ENCODE peak calls at places on chromosomes 11 and 22, in four cellular contexts. I is IMR-90, Z is K562, N is HepG2. T is an unnamed sample.

GRCh38 chr11:102172127-102172848 is 62.0 kb downstream of the YAP1 start:
- DNase-seq in I (peak; percentile 54), Z (no peak), N (no peak), T (no peak)

GRCh38 chr11:119218141-119218878 is 12.2 kb downstream of the CBL start:
- DNase-seq in I (peak; percentile 99), Z (peak; percentile 39), N (no peak), T (peak; percentile 70)

GRCh38 chr11:8631395-8632110 is 37.5 kb upstream of the STK33 start:
- DNase-seq in I (peak; percentile 93), Z (peak; percentile 17), N (no peak), T (no peak)

GRCh38 chr11:88402192-88402715 is 64.7 kb upstream of the CTSC start:
- DNase-seq in I (peak; percentile 90), Z (no peak), N (no peak), T (peak; percentile 9)

GRCh38 chr22:36911887-36912661 is 1.4 kb upstream of the CSF2RB start:
- DNase-seq in I (no peak), Z (no peak), N (no peak), T (no peak)

GRCh38 chr11:127470485-127470884 is 469.9 kb upstream of the KIRREL3 start:
- DNase-seq in I (no peak), Z (peak; percentile 0), N (no peak), T (no peak)

GRCh38 chr11:119790476-119790875 is 61.5 kb upstream of the NECTIN1 start:
- DNase-seq in I (no peak), Z (no peak), N (no peak), T (no peak)

GRCh38 chr11:3196161-3197043 is 22.2 kb downstream of the MRGPRG start:
- DNase-seq in I (no peak), Z (no peak), N (no peak), T (no peak)

GRCh38 chr22:45253039-45253641 is 12.4 kb upstream of the KIAA0930 start:
- DNase-seq in I (no peak), Z (no peak), N (no peak), T (no peak)

GRCh38 chr11:70204466-70204799 is 1.3 kb downstream of the FADD start:
- DNase-seq in I (no peak), Z (peak; percentile 68), N (no peak), T (no peak)

GRCh38 chr11:77184136-77184860 is 56.3 kb downstream of the MYO7A start:
- DNase-seq in I (no peak), Z (no peak), N (no peak), T (no peak)

GRCh38 chr22:48885919-48886305 is 941.8 kb downstream of the BRD1 start:
- DNase-seq in I (no peak), Z (no peak), N (no peak), T (no peak)

GRCh38 chr11:66956689-66957290 is 1.4 kb downstream of the PC start:
- DNase-seq in I (peak; percentile 97), Z (peak; percentile 23), N (peak; percentile 65), T (no peak)

GRCh38 chr22:44304354-44304753 is 8.4 kb downstream of the SHISAL1 start:
- DNase-seq in I (peak; percentile 47), Z (no peak), N (no peak), T (no peak)

GRCh38 chr11:9875402-9875801 is 211.5 kb downstream of the SWAP70 start:
- DNase-seq in I (no peak), Z (no peak), N (no peak), T (no peak)

GRCh38 chr11:12963789-12964536 is 45.2 kb upstream of the RASSF10 start:
- DNase-seq in I (peak; percentile 48), Z (peak; percentile 75), N (peak; percentile 60), T (peak; percentile 70)

GRCh38 chr11:2305862-2306823 is 4.3 kb downstream of the TSPAN32 start:
- DNase-seq in I (peak; percentile 85), Z (peak; percentile 27), N (no peak), T (no peak)

GRCh38 chr22:21714059-21714770 is 21.4 kb downstream of the YPEL1 start:
- DNase-seq in I (no peak), Z (peak; percentile 55), N (no peak), T (no peak)

GRCh38 chr22:46036558-46037408 is 59.8 kb upstream of the WNT7B start:
- DNase-seq in I (no peak), Z (peak; percentile 45), N (peak; percentile 65), T (peak; percentile 65)

DNA sequence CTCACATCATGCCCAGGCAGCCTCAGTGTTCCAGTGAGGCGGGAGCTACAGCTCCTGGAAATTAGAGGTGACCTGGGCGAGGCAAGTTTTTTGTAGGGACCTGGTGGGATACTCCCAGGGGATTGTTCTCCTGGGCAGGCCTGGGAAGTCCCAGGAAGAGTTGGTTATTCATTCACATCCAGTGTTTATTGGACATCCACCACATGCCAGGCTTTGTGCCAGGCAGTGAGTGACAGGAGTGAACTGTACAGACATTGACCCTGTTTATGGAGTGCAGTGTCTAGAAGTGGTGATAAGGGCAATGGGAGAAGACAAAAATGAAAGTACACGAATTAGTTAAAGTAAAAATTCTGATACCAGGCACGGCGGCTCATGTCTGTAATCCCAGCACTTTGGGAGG is 29.4 kb downstream of the YWHAH start:
- DNase-seq in I (no peak), Z (no peak), N (no peak), T (no peak)
- TF ChIP-seq MAZ in I (no peak), Z (no peak), N (no peak), T (no peak)

GRCh38 chr22:25759825-25760231 is 17.8 kb downstream of the MYO18B start:
- DNase-seq in I (peak; percentile 90), Z (peak; percentile 69), N (peak; percentile 83), T (peak; percentile 39)
- H3K4me1 ChIP-seq in I (no peaks in the 10 kb centered on the region), Z (peaks cover 22% of the 10 kb centered on the region), N (peaks cover 34% of the 10 kb centered on the region), T (peaks cover 12% of the 10 kb centered on the region)

DNA sequence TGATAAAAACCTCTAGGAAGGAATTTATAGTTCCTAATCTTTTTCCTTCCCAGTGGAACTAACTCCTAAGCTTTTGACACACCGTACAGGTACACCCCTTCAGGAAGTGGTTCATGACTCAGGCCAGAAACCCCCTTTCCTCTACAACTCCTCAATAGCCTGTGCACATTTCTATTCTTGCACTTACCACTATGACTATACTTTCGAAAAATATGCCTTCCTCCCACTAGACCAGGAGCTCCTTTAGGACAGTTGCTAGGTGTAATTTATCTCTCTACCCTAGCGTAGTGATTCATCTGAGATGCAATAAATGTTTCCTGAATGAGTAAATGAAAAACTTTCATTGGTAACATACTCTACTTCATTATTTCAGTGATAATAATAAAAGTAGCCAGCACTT is 14.5 kb downstream of the MAP6 start:
- DNase-seq in I (peak; percentile 84), Z (no peak), N (no peak), T (no peak)
- TF ChIP-seq MAZ in I (no peak), Z (no peak), N (no peak), T (no peak)

GRCh38 chr22:17403906-17404305 is 34.6 kb downstream of the CECR2 start:
- DNase-seq in I (no peak), Z (no peak), N (no peak), T (no peak)
- H3K4me1 ChIP-seq in I (no peaks in the 10 kb centered on the region), Z (no peaks in the 10 kb centered on the region), N (no peaks in the 10 kb centered on the region), T (no peaks in the 10 kb centered on the region)

DNA sequence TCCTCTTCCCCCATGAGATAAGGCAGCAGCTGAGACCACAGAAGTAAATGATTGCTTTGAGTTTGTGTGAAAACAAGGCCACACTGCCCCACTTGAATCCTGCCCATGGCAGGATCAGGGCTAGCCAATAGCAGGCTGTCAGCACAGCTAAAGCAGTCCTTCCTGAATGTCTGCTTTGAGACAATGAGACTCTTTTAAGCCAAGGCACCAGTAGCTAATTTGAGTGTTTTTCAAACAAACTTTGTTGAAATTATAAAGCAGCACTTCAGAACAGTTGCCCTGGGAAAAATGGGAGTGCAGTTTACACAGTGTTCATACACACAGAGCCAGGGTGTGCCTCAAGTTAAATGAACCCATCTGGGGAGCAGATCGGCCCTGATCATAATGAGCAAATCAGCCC is 103.5 kb upstream of the OR5AK2 start:
- DNase-seq in I (no peak), Z (no peak), N (peak; percentile 11), T (no peak)
- TF ChIP-seq MAZ in I (no peak), Z (no peak), N (no peak), T (no peak)

DNA sequence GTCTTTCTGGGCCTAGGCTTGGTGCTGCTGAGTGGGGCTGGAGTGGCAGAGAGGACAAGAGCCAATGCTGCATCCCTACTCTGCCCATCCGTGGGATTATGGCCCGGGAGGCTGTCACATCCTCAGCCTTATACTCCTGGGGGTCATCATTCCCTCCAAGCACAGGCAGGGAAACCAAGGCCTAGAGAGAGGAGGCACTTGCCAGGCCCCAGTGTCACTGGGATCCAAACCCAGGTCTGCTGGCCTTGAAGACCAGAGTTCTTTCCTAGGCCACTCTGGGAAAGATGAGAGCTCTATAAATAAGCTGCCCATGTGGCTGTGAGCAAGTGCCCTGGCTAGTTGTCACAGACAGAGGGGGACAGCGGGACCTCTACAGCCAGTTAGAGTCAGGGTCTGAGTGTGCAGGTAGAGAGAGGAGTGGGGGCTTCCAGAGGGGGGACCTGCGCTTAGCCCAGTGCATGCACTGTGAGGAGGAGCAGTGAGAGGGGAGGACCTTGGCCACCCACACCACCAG is 4.8 kb downstream of the RELT start:
- DNase-seq in I (no peak), Z (no peak), N (no peak), T (no peak)
- H3K4me1 ChIP-seq in I (peaks cover 24% of the 10 kb centered on the region), Z (peaks cover 57% of the 10 kb centered on the region), N (peaks cover 31% of the 10 kb centered on the region), T (peaks cover 50% of the 10 kb centered on the region)

GRCh38 chr22:41447435-41448188 is 1.0 kb upstream of the TOB2 start:
- DNase-seq in I (peak; percentile 50), Z (peak; percentile 69), N (peak; percentile 73), T (peak; percentile 60)
- TF ChIP-seq MAZ in I (peak; percentile 59), Z (no peak), N (no peak), T (no peak)

GRCh38 chr11:62505784-62506145 is 40.8 kb downstream of the AHNAK start:
- DNase-seq in I (no peak), Z (peak; percentile 29), N (no peak), T (no peak)
- H3K4me1 ChIP-seq in I (peaks cover 6% of the 10 kb centered on the region), Z (peaks cover 54% of the 10 kb centered on the region), N (peaks cover 96% of the 10 kb centered on the region), T (peaks cover 74% of the 10 kb centered on the region)

T was measured in A549.